ENCODE peak calls at places on chromosomes 12 and 14, in seven cellular contexts. One of them, this sample, is unnamed.
A peak's percentile ranks its signal among the peaks of the same experiment; 100 is the strongest.

GRCh38 chr12:99611590-99611989 is 36.0 kb upstream of the GARIN6 start:
- DNase-seq in stimulated activated CD8-positive, alpha-beta memory T cell treated with anti-CD3 and anti-CD28 coated beads, Interleukin-15, amount 100 ng/mL, for 24 hours: no peak
- DNase-seq in HL-60: no peak
- DNase-seq in HEK293T: no peak
- DNase-seq in GM03348: peak; percentile 18
- DNase-seq in neural crest cell: no peak
- DNase-seq in erythroblast: no peak
- DNase-seq in this sample: no peak

GRCh38 chr12:24561411-24561871 is 387.5 kb downstream of the BCAT1 start:
- DNase-seq in stimulated activated CD8-positive, alpha-beta memory T cell treated with anti-CD3 and anti-CD28 coated beads, Interleukin-15, amount 100 ng/mL, for 24 hours: no peak
- DNase-seq in HL-60: no peak
- DNase-seq in HEK293T: peak; percentile 28
- DNase-seq in GM03348: peak; percentile 29
- DNase-seq in neural crest cell: peak; percentile 13
- DNase-seq in erythroblast: no peak
- DNase-seq in this sample: no peak

GRCh38 chr12:50986961-50987737 is 34.8 kb downstream of the HIGD1C start:
- DNase-seq in stimulated activated CD8-positive, alpha-beta memory T cell treated with anti-CD3 and anti-CD28 coated beads, Interleukin-15, amount 100 ng/mL, for 24 hours: no peak
- DNase-seq in HL-60: peak; percentile 15
- DNase-seq in HEK293T: peak; percentile 38
- DNase-seq in GM03348: peak; percentile 69
- DNase-seq in neural crest cell: peak; percentile 21
- DNase-seq in erythroblast: peak; percentile 52
- DNase-seq in this sample: no peak

GRCh38 chr14:44405350-44405619 is 101.8 kb downstream of the FSCB start:
- DNase-seq in stimulated activated CD8-positive, alpha-beta memory T cell treated with anti-CD3 and anti-CD28 coated beads, Interleukin-15, amount 100 ng/mL, for 24 hours: no peak
- DNase-seq in HL-60: no peak
- DNase-seq in HEK293T: no peak
- DNase-seq in GM03348: no peak
- DNase-seq in neural crest cell: no peak
- DNase-seq in erythroblast: no peak
- DNase-seq in this sample: no peak

GRCh38 chr12:28267920-28268680 is 77.8 kb downstream of the CCDC91 start:
- DNase-seq in stimulated activated CD8-positive, alpha-beta memory T cell treated with anti-CD3 and anti-CD28 coated beads, Interleukin-15, amount 100 ng/mL, for 24 hours: no peak
- DNase-seq in HL-60: no peak
- DNase-seq in HEK293T: no peak
- DNase-seq in GM03348: no peak
- DNase-seq in neural crest cell: no peak
- DNase-seq in erythroblast: no peak
- DNase-seq in this sample: no peak

GRCh38 chr12:39935275-39935674 is 170.6 kb downstream of the SLC2A13 start:
- DNase-seq in stimulated activated CD8-positive, alpha-beta memory T cell treated with anti-CD3 and anti-CD28 coated beads, Interleukin-15, amount 100 ng/mL, for 24 hours: no peak
- DNase-seq in HL-60: no peak
- DNase-seq in HEK293T: no peak
- DNase-seq in GM03348: peak; percentile 11
- DNase-seq in neural crest cell: no peak
- DNase-seq in erythroblast: no peak
- DNase-seq in this sample: no peak

GRCh38 chr12:52387859-52388258 is 2.4 kb upstream of the KRT84 start:
- DNase-seq in stimulated activated CD8-positive, alpha-beta memory T cell treated with anti-CD3 and anti-CD28 coated beads, Interleukin-15, amount 100 ng/mL, for 24 hours: no peak
- DNase-seq in HL-60: no peak
- DNase-seq in HEK293T: no peak
- DNase-seq in GM03348: no peak
- DNase-seq in neural crest cell: no peak
- DNase-seq in erythroblast: no peak
- DNase-seq in this sample: no peak

GRCh38 chr12:132160016-132160415 is 15.8 kb downstream of the NOC4L start:
- DNase-seq in stimulated activated CD8-positive, alpha-beta memory T cell treated with anti-CD3 and anti-CD28 coated beads, Interleukin-15, amount 100 ng/mL, for 24 hours: no peak
- DNase-seq in HL-60: no peak
- DNase-seq in HEK293T: no peak
- DNase-seq in GM03348: no peak
- DNase-seq in neural crest cell: no peak
- DNase-seq in erythroblast: peak; percentile 46
- DNase-seq in this sample: no peak

GRCh38 chr12:4148418-4149056 is 125.0 kb upstream of the CCND2 start:
- DNase-seq in stimulated activated CD8-positive, alpha-beta memory T cell treated with anti-CD3 and anti-CD28 coated beads, Interleukin-15, amount 100 ng/mL, for 24 hours: no peak
- DNase-seq in HL-60: peak; percentile 67
- DNase-seq in HEK293T: no peak
- DNase-seq in GM03348: no peak
- DNase-seq in neural crest cell: no peak
- DNase-seq in erythroblast: no peak
- DNase-seq in this sample: no peak

GRCh38 chr12:12817611-12818010 is 4.5 kb downstream of the DDX47 start:
- DNase-seq in stimulated activated CD8-positive, alpha-beta memory T cell treated with anti-CD3 and anti-CD28 coated beads, Interleukin-15, amount 100 ng/mL, for 24 hours: no peak
- DNase-seq in HL-60: no peak
- DNase-seq in HEK293T: no peak
- DNase-seq in GM03348: no peak
- DNase-seq in neural crest cell: no peak
- DNase-seq in erythroblast: no peak
- DNase-seq in this sample: no peak

GRCh38 chr12:12561305-12562015 is 1.2 kb downstream of the DUSP16 start:
- DNase-seq in stimulated activated CD8-positive, alpha-beta memory T cell treated with anti-CD3 and anti-CD28 coated beads, Interleukin-15, amount 100 ng/mL, for 24 hours: no peak
- DNase-seq in HL-60: peak; percentile 67
- DNase-seq in HEK293T: peak; percentile 36
- DNase-seq in GM03348: peak; percentile 66
- DNase-seq in neural crest cell: peak; percentile 50
- DNase-seq in erythroblast: peak; percentile 61
- DNase-seq in this sample: no peak

GRCh38 chr14:60815371-60815770 is 80.8 kb downstream of the MNAT1 start:
- DNase-seq in stimulated activated CD8-positive, alpha-beta memory T cell treated with anti-CD3 and anti-CD28 coated beads, Interleukin-15, amount 100 ng/mL, for 24 hours: no peak
- DNase-seq in HL-60: no peak
- DNase-seq in HEK293T: no peak
- DNase-seq in GM03348: no peak
- DNase-seq in neural crest cell: no peak
- DNase-seq in erythroblast: no peak
- DNase-seq in this sample: peak; percentile 2

GRCh38 chr14:103008768-103009342 is 48.5 kb downstream of the CDC42BPB start:
- DNase-seq in stimulated activated CD8-positive, alpha-beta memory T cell treated with anti-CD3 and anti-CD28 coated beads, Interleukin-15, amount 100 ng/mL, for 24 hours: no peak
- DNase-seq in HL-60: no peak
- DNase-seq in HEK293T: no peak
- DNase-seq in GM03348: no peak
- DNase-seq in neural crest cell: no peak
- DNase-seq in erythroblast: no peak
- DNase-seq in this sample: no peak

GRCh38 chr12:113905829-113906228 is 60.3 kb downstream of the RBM19 start:
- DNase-seq in stimulated activated CD8-positive, alpha-beta memory T cell treated with anti-CD3 and anti-CD28 coated beads, Interleukin-15, amount 100 ng/mL, for 24 hours: no peak
- DNase-seq in HL-60: no peak
- DNase-seq in HEK293T: no peak
- DNase-seq in GM03348: no peak
- DNase-seq in neural crest cell: no peak
- DNase-seq in erythroblast: no peak
- DNase-seq in this sample: no peak

GRCh38 chr12:125203145-125203765 is 138.0 kb downstream of the AACS start:
- DNase-seq in stimulated activated CD8-positive, alpha-beta memory T cell treated with anti-CD3 and anti-CD28 coated beads, Interleukin-15, amount 100 ng/mL, for 24 hours: no peak
- DNase-seq in HL-60: no peak
- DNase-seq in HEK293T: peak; percentile 47
- DNase-seq in GM03348: peak; percentile 38
- DNase-seq in neural crest cell: no peak
- DNase-seq in erythroblast: no peak
- DNase-seq in this sample: no peak

GRCh38 chr14:34302654-34303053 is 159.4 kb downstream of the SPTSSA start:
- DNase-seq in stimulated activated CD8-positive, alpha-beta memory T cell treated with anti-CD3 and anti-CD28 coated beads, Interleukin-15, amount 100 ng/mL, for 24 hours: no peak
- DNase-seq in HL-60: no peak
- DNase-seq in HEK293T: no peak
- DNase-seq in GM03348: no peak
- DNase-seq in neural crest cell: no peak
- DNase-seq in erythroblast: no peak
- DNase-seq in this sample: no peak

This sample was measured in epithelial cell of proximal tubule.